ENCODE peak calls at places on chromosomes 6 and 20, in eight cellular contexts. Q, R, I, P, B, E, L and V are unnamed samples.

GRCh38 chr6:100088009-100088408 is 94.0 kb upstream of the MCHR2 start:
- DNase-seq in Q (no peak), R (peak), I (no peak), P (no peak), B (peak), E (peak), L (peak), V (no peak)

GRCh38 chr6:42572523-42572922 is 8.7 kb downstream of the UBR2 start:
- DNase-seq in Q (no peak), R (no peak), I (no peak), P (no peak), B (no peak), E (no peak), L (no peak), V (no peak)

GRCh38 chr6:139369568-139370046 is 4.8 kb downstream of the CITED2 start:
- DNase-seq in Q (no peak), R (peak), I (no peak), P (peak), B (peak), E (peak), L (peak), V (no peak)

GRCh38 chr6:2116496-2116895 is 128.9 kb downstream of the GMDS start:
- DNase-seq in Q (no peak), R (peak), I (no peak), P (no peak), B (no peak), E (no peak), L (no peak), V (no peak)

GRCh38 chr6:161169690-161170089 is 104.2 kb downstream of the AGPAT4 start:
- DNase-seq in Q (peak), R (peak), I (no peak), P (no peak), B (peak), E (peak), L (peak), V (no peak)

GRCh38 chr20:24651171-24651972 is 181.9 kb downstream of the SYNDIG1 start:
- DNase-seq in Q (no peak), R (peak), I (no peak), P (no peak), B (no peak), E (no peak), L (peak), V (no peak)

GRCh38 chr20:63682384-63683139 is 13.9 kb upstream of the TNFRSF6B start:
- DNase-seq in Q (peak), R (peak), I (no peak), P (no peak), B (peak), E (peak), L (peak), V (no peak)

GRCh38 chr20:43914697-43915208 is at the start of gene TOX2:
- DNase-seq in Q (no peak), R (no peak), I (no peak), P (peak), B (no peak), E (peak), L (no peak), V (no peak)

GRCh38 chr6:30363459-30363858 is 18.5 kb downstream of the RPP21 start:
- DNase-seq in Q (no peak), R (no peak), I (no peak), P (no peak), B (no peak), E (no peak), L (no peak), V (no peak)

GRCh38 chr6:125942677-125943527 is 13.7 kb upstream of the HINT3 start:
- DNase-seq in Q (no peak), R (peak), I (no peak), P (no peak), B (no peak), E (peak), L (no peak), V (no peak)

GRCh38 chr20:34316191-34316814 is 13.1 kb upstream of the AHCY start:
- DNase-seq in Q (no peak), R (peak), I (no peak), P (no peak), B (no peak), E (peak), L (peak), V (no peak)

GRCh38 chr6:125826695-125827463 is 36.1 kb downstream of the NCOA7 start:
- DNase-seq in Q (no peak), R (no peak), I (no peak), P (no peak), B (no peak), E (no peak), L (no peak), V (no peak)

GRCh38 chr20:24670341-24670821 is 201.0 kb downstream of the SYNDIG1 start:
- DNase-seq in Q (no peak), R (no peak), I (no peak), P (no peak), B (no peak), E (no peak), L (no peak), V (no peak)

GRCh38 chr20:62063601-62063980 is 2.1 kb downstream of the TAF4 start:
- DNase-seq in Q (no peak), R (peak), I (no peak), P (peak), B (no peak), E (no peak), L (peak), V (no peak)

GRCh38 chr6:153032255-153032882 is 29.9 kb upstream of the MTRF1L start:
- DNase-seq in Q (no peak), R (peak), I (no peak), P (peak), B (peak), E (peak), L (peak), V (no peak)

GRCh38 chr6:157941101-157941863 is 40.4 kb upstream of the SYNJ2 start:
- DNase-seq in Q (no peak), R (no peak), I (no peak), P (no peak), B (no peak), E (no peak), L (no peak), V (no peak)

GRCh38 chr6:142537612-142538478 is 236.0 kb downstream of the ADGRG6 start:
- DNase-seq in Q (no peak), R (peak), I (no peak), P (no peak), B (no peak), E (no peak), L (no peak), V (no peak)

GRCh38 chr6:7561153-7561964 is 19.9 kb downstream of the DSP start:
- DNase-seq in Q (no peak), R (peak), I (no peak), P (peak), B (no peak), E (peak), L (no peak), V (no peak)

GRCh38 chr20:45044084-45044573 is 56.8 kb downstream of the KCNS1 start:
- DNase-seq in Q (no peak), R (peak), I (no peak), P (peak), B (peak), E (peak), L (peak), V (no peak)

GRCh38 chr6:165308926-165309731 is at the start of gene C6orf118:
- DNase-seq in Q (peak), R (peak), I (no peak), P (peak), B (no peak), E (peak), L (peak), V (no peak)

GRCh38 chr6:37650071-37650481 is 47.6 kb downstream of the MDGA1 start:
- DNase-seq in Q (no peak), R (no peak), I (no peak), P (peak), B (no peak), E (no peak), L (no peak), V (no peak)

GRCh38 chr6:137904822-137905617 is 38.0 kb downstream of the TNFAIP3 start:
- DNase-seq in Q (no peak), R (no peak), I (no peak), P (no peak), B (no peak), E (no peak), L (peak), V (no peak)

GRCh38 chr20:45306431-45306982 is at the start of gene RBPJL:
- DNase-seq in Q (no peak), R (no peak), I (no peak), P (peak), B (no peak), E (peak), L (no peak), V (no peak)

GRCh38 chr6:31897612-31898199 is at the start of gene EHMT2:
- DNase-seq in Q (peak), R (peak), I (no peak), P (peak), B (no peak), E (peak), L (peak), V (peak)

GRCh38 chr6:28489366-28490190 is 26.0 kb downstream of the GPX6 start:
- DNase-seq in Q (peak), R (peak), I (no peak), P (peak), B (peak), E (peak), L (peak), V (no peak)

GRCh38 chr6:26020983-26021349 is 58.4 kb downstream of the TRIM38 start:
- DNase-seq in Q (peak), R (peak), I (no peak), P (peak), B (no peak), E (peak), L (peak), V (peak)

GRCh38 chr6:146902846-146903245 is 301.4 kb upstream of the STXBP5 start:
- DNase-seq in Q (no peak), R (no peak), I (no peak), P (no peak), B (no peak), E (no peak), L (no peak), V (no peak)

GRCh38 chr6:119333707-119334295 is 15.8 kb downstream of the MAN1A1 start:
- DNase-seq in Q (no peak), R (no peak), I (no peak), P (no peak), B (no peak), E (peak), L (no peak), V (no peak)

GRCh38 chr20:30922129-30922528 is 335.3 kb upstream of the DEFB115 start:
- DNase-seq in Q (no peak), R (no peak), I (no peak), P (no peak), B (no peak), E (no peak), L (no peak), V (no peak)

GRCh38 chr6:147053311-147053921 is 150.8 kb upstream of the STXBP5 start:
- DNase-seq in Q (no peak), R (no peak), I (no peak), P (no peak), B (no peak), E (no peak), L (no peak), V (no peak)

GRCh38 chr20:44733341-44734069 is 12.2 kb upstream of the KCNK15 start:
- DNase-seq in Q (peak), R (peak), I (no peak), P (peak), B (no peak), E (peak), L (peak), V (peak)

GRCh38 chr6:46788791-46789190 is 4.4 kb upstream of the MEP1A start:
- DNase-seq in Q (no peak), R (no peak), I (no peak), P (no peak), B (no peak), E (no peak), L (peak), V (no peak)

GRCh38 chr6:18432619-18433018 is 45.5 kb downstream of the RNF144B start:
- DNase-seq in Q (no peak), R (no peak), I (no peak), P (no peak), B (no peak), E (no peak), L (no peak), V (no peak)

GRCh38 chr6:18433059-18433458 is 45.9 kb downstream of the RNF144B start:
- DNase-seq in Q (no peak), R (peak), I (no peak), P (no peak), B (no peak), E (no peak), L (no peak), V (no peak)

GRCh38 chr6:18432180-18432579 is 45.0 kb downstream of the RNF144B start:
- DNase-seq in Q (no peak), R (peak), I (no peak), P (no peak), B (no peak), E (peak), L (peak), V (no peak)

GRCh38 chr6:18429655-18430054 is 42.5 kb downstream of the RNF144B start:
- DNase-seq in Q (no peak), R (no peak), I (no peak), P (no peak), B (no peak), E (no peak), L (no peak), V (no peak)

GRCh38 chr6:18431581-18431980 is 44.4 kb downstream of the RNF144B start:
- DNase-seq in Q (no peak), R (peak), I (no peak), P (no peak), B (no peak), E (no peak), L (no peak), V (no peak)
- TF ChIP-seq CTCF in Q (no peak), R (no peak), I (no peak), P (no peak), B (no peak), E (no peak), L (no peak), V (no peak)

DNA sequence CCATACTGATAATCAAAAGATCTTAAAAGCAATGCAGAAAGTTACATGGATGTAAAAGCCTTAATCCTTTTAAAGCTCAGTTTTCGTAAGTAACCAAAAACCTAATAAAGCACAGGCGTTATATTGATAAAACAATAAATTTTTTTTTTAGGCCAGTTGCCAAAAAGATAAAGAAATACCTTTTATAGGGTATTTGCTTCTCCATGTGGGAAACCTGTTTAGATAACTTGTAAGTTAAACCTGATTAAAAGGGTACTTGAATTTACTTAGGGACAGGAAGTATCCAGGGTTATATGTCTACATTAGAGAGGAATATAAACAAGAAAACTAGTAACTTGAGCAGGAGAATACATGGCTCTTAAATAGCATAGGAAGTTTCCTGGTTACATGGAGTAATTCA is 21.1 kb downstream of the FBXO9 start:
- DNase-seq in Q (no peak), R (no peak), I (no peak), P (no peak), B (no peak), E (no peak), L (no peak), V (no peak)
- TF ChIP-seq CTCF in Q (no peak), R (no peak), I (no peak), P (no peak), B (no peak), E (no peak), L (no peak), V (no peak)

DNA sequence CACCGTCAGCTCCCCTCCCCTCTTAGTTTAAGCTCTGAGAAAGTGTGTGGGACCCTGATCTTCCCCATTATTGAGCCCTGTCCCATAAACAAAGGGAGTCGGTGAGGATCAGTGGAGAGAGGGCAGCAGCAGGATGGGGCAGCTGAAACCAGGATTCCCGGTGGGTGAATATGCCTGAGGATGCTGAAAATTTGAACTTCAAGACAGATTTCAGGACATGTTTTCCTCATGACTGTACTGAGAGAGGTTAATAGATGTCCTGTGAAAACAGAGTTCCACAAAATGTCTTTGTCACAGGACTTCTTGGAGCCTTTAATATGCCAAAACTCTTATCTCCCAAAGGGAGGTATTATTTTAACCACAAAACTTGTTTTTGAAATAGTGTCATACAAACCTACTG is 53.5 kb upstream of the SLC22A16 start:
- DNase-seq in Q (no peak), R (peak), I (no peak), P (no peak), B (no peak), E (no peak), L (no peak), V (no peak)
- TF ChIP-seq CTCF in Q (no peak), R (no peak), I (no peak), P (no peak), B (no peak), E (no peak), L (no peak), V (no peak)

DNA sequence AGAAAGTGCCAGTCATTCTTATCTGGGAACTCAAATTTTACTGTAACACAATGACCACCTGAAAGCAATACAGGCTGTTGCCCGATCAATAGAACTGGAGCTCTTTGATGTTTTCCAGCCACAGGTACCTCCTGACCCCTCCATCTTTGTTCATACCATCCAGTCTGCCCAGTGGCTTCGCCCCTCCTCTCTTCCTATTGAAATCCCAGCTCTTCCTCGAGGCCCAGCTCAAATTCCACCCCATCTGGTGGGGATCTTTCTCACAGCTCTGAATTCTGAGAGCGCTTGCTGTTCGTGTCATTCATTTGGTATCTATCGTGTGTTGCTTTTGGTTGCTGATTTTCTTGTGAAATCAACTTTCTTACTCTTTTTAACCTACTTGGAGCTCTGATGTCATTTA is 87.9 kb upstream of the CNKSR3 start:
- DNase-seq in Q (no peak), R (no peak), I (no peak), P (no peak), B (no peak), E (no peak), L (no peak), V (no peak)
- TF ChIP-seq CTCF in Q (no peak), R (no peak), I (no peak), P (no peak), B (no peak), E (no peak), L (no peak), V (no peak)

DNA sequence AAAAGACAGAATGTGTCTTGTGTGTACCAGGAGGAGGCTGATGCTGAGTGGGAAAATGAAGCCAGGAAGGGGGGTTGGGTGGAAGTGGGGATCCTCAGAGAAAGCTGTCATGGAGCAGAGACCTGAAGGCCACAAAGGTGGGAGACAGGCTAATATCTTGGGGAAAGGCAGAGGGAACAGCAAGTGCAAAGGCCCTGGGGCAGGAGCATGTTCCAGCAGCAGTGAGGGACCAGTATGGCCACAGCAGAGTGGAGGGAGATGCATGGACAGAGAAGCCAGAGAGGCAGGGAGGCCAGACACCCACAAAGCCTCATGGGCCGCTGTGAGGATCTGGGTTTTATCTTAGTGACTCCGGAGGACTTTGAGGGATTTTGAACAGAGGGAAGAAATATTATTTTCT is 254.2 kb upstream of the SULF2 start:
- DNase-seq in Q (no peak), R (no peak), I (no peak), P (no peak), B (no peak), E (no peak), L (no peak), V (no peak)
- TF ChIP-seq CTCF in Q (no peak), R (no peak), I (no peak), P (no peak), B (no peak), E (no peak), L (no peak), V (no peak)

GRCh38 chr6:156851447-156851846 is 74.3 kb downstream of the ARID1B start:
- DNase-seq in Q (no peak), R (no peak), I (no peak), P (peak), B (no peak), E (no peak), L (no peak), V (no peak)

GRCh38 chr6:156853733-156854132 is 76.6 kb downstream of the ARID1B start:
- DNase-seq in Q (no peak), R (no peak), I (no peak), P (no peak), B (no peak), E (no peak), L (no peak), V (no peak)

GRCh38 chr6:156850356-156850755 is 73.2 kb downstream of the ARID1B start:
- DNase-seq in Q (no peak), R (no peak), I (no peak), P (no peak), B (no peak), E (no peak), L (no peak), V (no peak)

GRCh38 chr6:156852858-156853216 is 75.7 kb downstream of the ARID1B start:
- DNase-seq in Q (no peak), R (no peak), I (no peak), P (peak), B (no peak), E (no peak), L (no peak), V (no peak)

DNA sequence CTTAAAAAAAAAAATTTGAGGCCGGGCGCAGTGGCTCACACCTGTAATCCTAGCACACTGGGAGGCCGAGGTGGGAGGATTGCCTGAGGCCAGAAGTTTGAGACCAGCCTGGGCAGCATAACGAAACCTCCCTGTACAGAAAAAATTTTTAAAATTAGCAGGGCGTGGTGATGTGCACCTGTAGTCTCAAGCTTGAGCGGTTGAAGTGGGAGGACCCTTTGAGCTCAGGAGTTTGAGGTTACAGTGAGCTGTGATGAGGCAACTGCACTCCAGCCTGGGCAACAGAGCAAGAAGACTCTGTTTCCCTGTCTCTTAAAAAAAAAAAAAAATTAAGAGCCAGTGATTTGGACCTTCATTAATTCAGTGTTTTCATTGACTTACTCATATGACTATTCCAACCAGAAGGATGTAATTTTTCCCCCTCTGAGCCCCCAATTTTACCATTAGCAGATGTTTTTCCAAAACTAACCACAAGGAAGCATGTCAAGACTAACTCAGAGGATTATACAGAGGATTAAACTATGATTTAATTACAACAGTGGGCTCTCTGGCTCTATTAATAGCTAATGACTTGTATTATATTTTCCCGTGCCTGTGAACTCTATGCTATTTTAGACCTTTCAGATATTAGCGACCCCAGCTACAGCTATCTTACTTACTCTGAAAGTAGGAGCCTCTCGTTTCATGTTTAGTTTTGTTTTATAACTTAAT is 75.1 kb downstream of the ARID1B start:
- DNase-seq in Q (no peak), R (no peak), I (no peak), P (no peak), B (no peak), E (no peak), L (no peak), V (no peak)
- TF ChIP-seq CTCF in Q (no peak), R (no peak), I (no peak), P (no peak), B (no peak), E (no peak), L (no peak), V (no peak)

GRCh38 chr20:9359561-9360308 is 154.7 kb upstream of the LAMP5 start:
- DNase-seq in Q (peak), R (peak), I (no peak), P (peak), B (peak), E (peak), L (peak), V (no peak)
- TF ChIP-seq CTCF in Q (peak), R (peak), I (peak), P (peak), B (peak), E (peak), L (peak), V (peak)